ENCODE peak calls at places on chromosomes 2 and 18, in six cellular contexts. Z is A549, I is K562, H is GM12878, J is endothelial cell of umbilical vein, K is HepG2. B is an unnamed sample.

GRCh38 chr2:229003256-229003655 is 267.8 kb downstream of the PID1 start:
- DNase-seq in I (no peak), J (no peak), Z (no peak), H (no peak), K (no peak), B (no peak)

GRCh38 chr18:32777049-32777448 is 4.2 kb upstream of the KLHL14 start:
- DNase-seq in H (no peak), Z (no peak), K (peak), J (no peak), I (no peak), B (no peak)

GRCh38 chr18:46073474-46074331 is 1.6 kb upstream of the PSTPIP2 start:
- DNase-seq in H (no peak), K (peak), Z (no peak), J (peak), I (peak), B (peak)

GRCh38 chr2:183866666-183867065 is 731.7 kb upstream of the ZNF804A start:
- DNase-seq in J (no peak), H (no peak), Z (no peak), K (no peak), I (no peak), B (no peak)

GRCh38 chr2:170740660-170741059 is 25.5 kb downstream of the SP5 start:
- DNase-seq in I (peak), K (no peak), J (no peak), H (no peak), Z (no peak), B (no peak)

GRCh38 chr2:236968101-236968886 is 117.4 kb upstream of the COPS8 start:
- DNase-seq in Z (no peak), J (no peak), I (no peak), H (peak), K (peak), B (no peak)

GRCh38 chr2:100283724-100284501 is 38.4 kb downstream of the LONRF2 start:
- DNase-seq in J (no peak), H (no peak), Z (no peak), K (no peak), I (peak), B (no peak)

GRCh38 chr2:117232305-117232704 is 582.2 kb upstream of the DDX18 start:
- DNase-seq in I (no peak), K (no peak), H (no peak), J (no peak), Z (no peak), B (peak)

GRCh38 chr2:240235811-240236210 is 95.4 kb upstream of the OTOS start:
- DNase-seq in J (no peak), K (no peak), Z (no peak), I (no peak), H (no peak), B (no peak)

GRCh38 chr2:32119161-32119560 is 46.5 kb upstream of the SLC30A6 start:
- DNase-seq in I (no peak), Z (no peak), J (no peak), K (no peak), H (no peak), B (no peak)

GRCh38 chr2:73000808-73001570 is 70.5 kb downstream of the SFXN5 start:
- DNase-seq in H (no peak), K (peak), I (no peak), Z (no peak), J (no peak), B (no peak)

GRCh38 chr2:176088048-176088936 is 4.2 kb upstream of the HOXD13 start:
- DNase-seq in I (peak), H (no peak), Z (no peak), K (peak), J (peak), B (peak)
- TF ChIP-seq MYC in I (no peak), H (no peak), Z (no peak), K (peak), J (no peak), B (no peak)

GRCh38 chr2:33126552-33126951 is 179.8 kb downstream of the LTBP1 start:
- DNase-seq in K (no peak), H (no peak), J (no peak), Z (no peak), I (no peak), B (no peak)

GRCh38 chr2:33129261-33129660 is 182.5 kb downstream of the LTBP1 start:
- DNase-seq in K (no peak), Z (no peak), H (no peak), I (no peak), J (no peak), B (no peak)

GRCh38 chr2:33130544-33130943 is 183.8 kb downstream of the LTBP1 start:
- DNase-seq in I (no peak), K (no peak), Z (no peak), H (no peak), J (no peak), B (no peak)

GRCh38 chr2:33129661-33130447 is 183.1 kb downstream of the LTBP1 start:
- DNase-seq in H (no peak), J (no peak), K (no peak), I (no peak), Z (no peak), B (no peak)

DNA sequence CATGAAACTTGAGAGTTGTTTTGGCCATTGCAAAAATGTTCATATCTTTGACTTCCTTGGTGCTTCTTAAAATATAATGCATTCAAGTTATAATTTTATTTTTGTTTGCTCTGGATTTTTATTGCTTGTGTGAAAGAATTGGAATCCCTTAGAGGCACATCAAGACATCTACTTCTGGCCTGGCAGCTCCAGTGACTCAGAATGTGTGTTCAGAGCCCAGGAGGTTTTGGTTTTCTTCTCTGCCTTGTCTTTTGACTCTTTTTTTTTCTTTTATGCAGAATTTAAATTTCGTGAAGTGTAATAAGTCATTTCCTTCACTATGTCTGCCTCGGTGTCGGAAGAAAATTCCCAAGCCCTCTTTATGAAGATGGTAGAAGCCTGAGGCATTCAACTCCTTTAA is 180.2 kb downstream of the LTBP1 start:
- DNase-seq in J (no peak), Z (no peak), H (no peak), I (no peak), K (no peak), B (no peak)
- TF ChIP-seq MYC in J (no peak), Z (no peak), H (no peak), I (no peak), K (no peak), B (no peak)

GRCh38 chr2:235303499-235304291 is 190.1 kb upstream of the AGAP1 start:
- DNase-seq in H (no peak), Z (no peak), I (no peak), K (no peak), J (no peak), B (no peak)
- TF ChIP-seq MYC in H (no peak), Z (no peak), I (no peak), K (no peak), J (no peak), B (no peak)

GRCh38 chr2:8633735-8634313 is 48.0 kb upstream of the ID2 start:
- DNase-seq in Z (peak), H (no peak), I (no peak), K (peak), J (no peak), B (no peak)
- TF ChIP-seq MYC in Z (peak), H (no peak), I (no peak), K (peak), J (no peak), B (no peak)

DNA sequence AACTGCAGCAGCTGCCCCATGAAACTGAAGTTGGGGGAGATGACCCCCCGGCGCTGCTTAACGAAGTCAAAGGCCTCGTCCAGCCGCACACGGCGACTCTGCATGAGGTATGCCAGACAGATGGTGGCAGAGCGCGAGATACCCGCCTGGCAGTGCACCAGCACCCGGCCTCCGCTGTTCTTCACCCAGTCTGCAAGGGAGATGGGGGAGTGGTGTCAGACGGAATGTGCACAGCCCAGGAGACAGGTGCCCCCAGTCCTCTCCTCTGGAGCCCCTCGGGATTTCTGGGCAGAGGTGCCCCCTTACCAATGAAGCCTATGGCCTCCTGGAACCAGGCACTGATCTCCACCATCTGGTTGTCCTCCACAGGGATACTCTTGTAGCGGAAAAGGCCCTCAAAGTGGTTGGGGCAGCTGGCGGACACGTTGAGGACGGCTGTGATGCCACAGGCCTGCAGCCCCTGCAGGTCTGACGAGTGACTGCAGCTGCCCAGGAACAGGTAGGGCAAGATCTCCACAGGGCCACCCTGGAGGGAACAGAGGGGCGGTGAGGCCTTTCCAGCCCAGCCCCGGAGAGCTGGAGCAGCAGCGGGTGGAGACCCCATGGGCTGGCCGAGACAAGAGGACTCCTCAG is 1.3 kb downstream of the DUSP2 start:
- DNase-seq in I (no peak), Z (no peak), K (no peak), H (no peak), J (no peak), B (peak)
- TF ChIP-seq MYC in I (no peak), Z (no peak), K (no peak), H (no peak), J (no peak), B (no peak)

GRCh38 chr2:204899983-204900382 is 354.7 kb downstream of the PARD3B start:
- DNase-seq in K (no peak), Z (no peak), H (no peak), J (peak), I (no peak), B (no peak)

GRCh38 chr2:204898928-204899640 is 353.8 kb downstream of the PARD3B start:
- DNase-seq in H (no peak), J (no peak), K (no peak), I (no peak), Z (no peak), B (no peak)

GRCh38 chr2:204901591-204901990 is 356.3 kb downstream of the PARD3B start:
- DNase-seq in H (no peak), J (no peak), Z (no peak), K (no peak), I (no peak), B (no peak)

GRCh38 chr2:204900487-204900886 is 355.2 kb downstream of the PARD3B start:
- DNase-seq in J (peak), K (peak), H (no peak), I (no peak), Z (no peak), B (no peak)

GRCh38 chr2:204900910-204901309 is 355.6 kb downstream of the PARD3B start:
- DNase-seq in I (no peak), K (peak), J (no peak), H (no peak), Z (no peak), B (no peak)
- TF ChIP-seq MYC in I (no peak), K (no peak), J (no peak), H (no peak), Z (no peak), B (no peak)

GRCh38 chr2:191866195-191866594 is 19.3 kb upstream of the CAVIN2 start:
- DNase-seq in K (peak), H (no peak), I (no peak), J (no peak), Z (no peak), B (no peak)
- TF ChIP-seq MYC in K (no peak), H (no peak), I (no peak), J (no peak), Z (no peak), B (no peak)

DNA sequence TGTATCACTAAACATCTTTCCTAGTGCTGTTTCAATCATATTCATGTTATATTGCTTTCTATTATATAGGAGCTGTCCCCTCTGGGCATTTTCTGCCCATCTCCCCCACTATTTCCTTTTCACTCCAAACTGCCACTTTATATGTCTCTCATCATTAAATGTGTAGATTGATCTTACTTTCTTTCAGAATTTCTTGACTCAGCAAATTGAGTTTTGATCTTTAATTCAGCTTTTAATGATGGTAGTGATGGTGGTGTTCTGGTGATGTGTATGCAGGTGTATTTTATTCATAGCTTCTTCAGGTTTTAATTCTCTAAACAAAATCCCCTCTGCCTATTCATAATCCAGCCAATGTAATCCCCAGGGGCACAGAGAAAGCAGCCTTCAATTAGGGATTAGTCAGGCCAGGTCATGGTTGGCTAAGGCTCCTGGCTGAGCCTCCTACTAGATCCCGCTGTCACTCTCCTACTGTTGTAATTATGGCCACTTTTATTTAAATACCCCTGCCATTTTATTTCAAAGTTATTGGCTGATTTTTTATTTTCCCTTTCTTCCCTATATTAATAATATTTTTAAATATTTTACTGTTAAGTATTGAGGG is 325.4 kb downstream of the SPAG16 start:
- DNase-seq in I (no peak), J (no peak), H (no peak), Z (no peak), K (no peak), B (no peak)
- TF ChIP-seq MYC in I (no peak), J (no peak), H (no peak), Z (no peak), K (no peak), B (no peak)

DNA sequence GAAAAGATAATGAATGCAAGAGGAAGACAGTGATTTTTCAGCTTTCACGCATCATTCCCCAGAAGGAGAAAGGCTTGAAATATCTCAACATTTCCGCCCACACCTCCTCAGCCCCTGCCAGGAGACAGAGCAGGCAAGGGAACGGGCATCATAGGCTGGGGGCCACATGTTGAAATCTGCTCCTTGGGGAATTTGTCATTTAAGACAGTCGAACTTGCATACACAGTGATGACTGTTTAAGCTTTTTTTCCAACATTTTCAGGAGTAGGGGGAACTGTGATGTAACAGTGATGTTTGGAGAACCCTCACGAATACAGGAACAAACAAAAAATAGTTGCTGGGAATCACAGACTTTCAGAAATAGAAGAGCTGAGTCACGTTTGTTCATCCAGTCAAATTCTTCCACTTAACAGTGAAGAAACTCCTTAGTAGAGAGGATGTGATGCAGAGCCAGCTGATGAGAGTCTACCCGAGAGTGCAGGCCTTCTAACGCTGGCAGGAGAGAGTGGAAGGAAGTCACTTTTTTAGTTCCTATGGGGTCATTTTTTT is 266.8 kb downstream of the ALPK2 start:
- DNase-seq in I (no peak), J (peak), K (no peak), Z (peak), H (no peak), B (no peak)
- TF ChIP-seq MYC in I (no peak), J (no peak), K (no peak), Z (no peak), H (no peak), B (no peak)

DNA sequence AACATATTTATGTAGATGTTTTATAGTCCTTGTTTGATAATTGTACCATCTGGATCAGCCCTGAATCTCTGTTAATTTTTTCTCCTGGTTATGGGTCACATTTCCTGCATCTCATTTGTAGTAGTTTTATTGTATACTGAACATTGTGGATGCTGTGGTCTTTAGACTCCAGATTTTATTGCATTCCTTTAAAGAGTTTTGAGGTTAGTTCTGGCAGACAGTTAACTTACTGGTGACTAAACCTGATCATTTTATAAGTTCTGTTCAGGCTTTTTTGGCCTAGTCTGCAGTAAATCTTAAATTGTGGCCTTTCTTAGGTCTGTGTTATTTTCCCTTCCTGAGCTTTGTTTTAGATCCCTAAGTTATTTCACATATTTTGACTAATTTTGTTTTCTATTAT is 84.3 kb downstream of the FANCL start:
- DNase-seq in H (no peak), K (no peak), I (no peak), J (no peak), Z (no peak), B (no peak)
- TF ChIP-seq MYC in H (no peak), K (no peak), I (no peak), J (no peak), Z (no peak), B (no peak)